ENCODE peak calls at places on chromosomes 16 and 17, in five cellular contexts. One of them, this sample, is unnamed.

GRCh38 chr16:24045641-24046040 is 209.9 kb downstream of the PRKCB start:
- DNase-seq in upper lobe of right lung: no peak
- DNase-seq in cardiac fibroblast: no peak
- DNase-seq in H9: peak
- DNase-seq in GM12865: no peak
- DNase-seq in this sample: peak

GRCh38 chr17:77392376-77393273 is 251.9 kb downstream of the SEC14L1 start:
- DNase-seq in upper lobe of right lung: no peak
- DNase-seq in cardiac fibroblast: no peak
- DNase-seq in H9: peak
- DNase-seq in GM12865: no peak
- DNase-seq in this sample: no peak

GRCh38 chr17:12613566-12613965 is 52.1 kb upstream of the MYOCD start:
- DNase-seq in upper lobe of right lung: no peak
- DNase-seq in cardiac fibroblast: peak
- DNase-seq in H9: no peak
- DNase-seq in GM12865: no peak
- DNase-seq in this sample: no peak

GRCh38 chr17:81804559-81805399 is 829 bp downstream of the GCGR start:
- DNase-seq in upper lobe of right lung: no peak
- DNase-seq in cardiac fibroblast: no peak
- DNase-seq in H9: no peak
- DNase-seq in GM12865: no peak
- DNase-seq in this sample: no peak

GRCh38 chr17:5683241-5683640 is 98.9 kb upstream of the NLRP1 start:
- DNase-seq in upper lobe of right lung: peak
- DNase-seq in cardiac fibroblast: no peak
- DNase-seq in H9: no peak
- DNase-seq in GM12865: no peak
- DNase-seq in this sample: no peak

GRCh38 chr17:19716108-19717030 is at the start of gene SLC47A2:
- DNase-seq in upper lobe of right lung: peak
- DNase-seq in cardiac fibroblast: no peak
- DNase-seq in H9: no peak
- DNase-seq in GM12865: no peak
- DNase-seq in this sample: peak

GRCh38 chr16:89022051-89022836 is 45.2 kb upstream of the CBFA2T3 start:
- DNase-seq in upper lobe of right lung: peak
- DNase-seq in cardiac fibroblast: no peak
- DNase-seq in H9: no peak
- DNase-seq in GM12865: no peak
- DNase-seq in this sample: no peak

GRCh38 chr16:66207864-66208226 is 158.6 kb upstream of the CDH5 start:
- DNase-seq in upper lobe of right lung: no peak
- DNase-seq in cardiac fibroblast: peak
- DNase-seq in H9: no peak
- DNase-seq in GM12865: no peak
- DNase-seq in this sample: no peak

GRCh38 chr17:78764871-78765270 is 17.2 kb downstream of the CYTH1 start:
- DNase-seq in upper lobe of right lung: no peak
- DNase-seq in cardiac fibroblast: no peak
- DNase-seq in H9: no peak
- DNase-seq in GM12865: no peak
- DNase-seq in this sample: no peak

GRCh38 chr17:82933911-82934310 is 94.1 kb upstream of the ZNF750 start:
- DNase-seq in upper lobe of right lung: peak
- DNase-seq in cardiac fibroblast: no peak
- DNase-seq in H9: no peak
- DNase-seq in GM12865: no peak
- DNase-seq in this sample: no peak

GRCh38 chr17:347309-347708 is 5.3 kb downstream of the RPH3AL start:
- DNase-seq in upper lobe of right lung: peak
- DNase-seq in cardiac fibroblast: no peak
- DNase-seq in H9: no peak
- DNase-seq in GM12865: no peak
- DNase-seq in this sample: no peak

GRCh38 chr17:66564992-66565465 is 262.6 kb downstream of the PRKCA start:
- DNase-seq in upper lobe of right lung: no peak
- DNase-seq in cardiac fibroblast: peak
- DNase-seq in H9: peak
- DNase-seq in GM12865: no peak
- DNase-seq in this sample: no peak

GRCh38 chr17:28133562-28133970 is 91.1 kb downstream of the NLK start:
- DNase-seq in upper lobe of right lung: no peak
- DNase-seq in cardiac fibroblast: peak
- DNase-seq in H9: no peak
- DNase-seq in GM12865: no peak
- DNase-seq in this sample: no peak

GRCh38 chr17:42679001-42679491 is 2.3 kb upstream of the PLEKHH3 start:
- DNase-seq in upper lobe of right lung: peak
- DNase-seq in cardiac fibroblast: peak
- DNase-seq in H9: peak
- DNase-seq in GM12865: peak
- DNase-seq in this sample: no peak

GRCh38 chr17:59167571-59168001 is 12.0 kb downstream of the PRR11 start:
- DNase-seq in upper lobe of right lung: no peak
- DNase-seq in cardiac fibroblast: peak
- DNase-seq in H9: no peak
- DNase-seq in GM12865: no peak
- DNase-seq in this sample: no peak

GRCh38 chr17:78343099-78343432 is 16.8 kb downstream of the SOCS3 start:
- DNase-seq in upper lobe of right lung: peak
- DNase-seq in cardiac fibroblast: peak
- DNase-seq in H9: peak
- DNase-seq in GM12865: no peak
- DNase-seq in this sample: no peak

GRCh38 chr16:25034916-25035315 is 19.7 kb upstream of the ARHGAP17 start:
- DNase-seq in upper lobe of right lung: no peak
- DNase-seq in cardiac fibroblast: no peak
- DNase-seq in H9: no peak
- DNase-seq in GM12865: no peak
- DNase-seq in this sample: no peak

GRCh38 chr17:40063034-40063765 is 435 bp downstream of the THRA start:
- DNase-seq in upper lobe of right lung: peak
- DNase-seq in cardiac fibroblast: peak
- DNase-seq in H9: peak
- DNase-seq in GM12865: peak
- DNase-seq in this sample: no peak

GRCh38 chr17:72771734-72772133 is 320.8 kb downstream of the SLC39A11 start:
- DNase-seq in upper lobe of right lung: no peak
- DNase-seq in cardiac fibroblast: no peak
- DNase-seq in H9: no peak
- DNase-seq in GM12865: no peak
- DNase-seq in this sample: no peak
- TF ChIP-seq CTCF in upper lobe of right lung: no peak
- TF ChIP-seq CTCF in cardiac fibroblast: no peak
- TF ChIP-seq CTCF in H9: peak
- TF ChIP-seq CTCF in GM12865: no peak
- TF ChIP-seq CTCF in this sample: no peak

DNA sequence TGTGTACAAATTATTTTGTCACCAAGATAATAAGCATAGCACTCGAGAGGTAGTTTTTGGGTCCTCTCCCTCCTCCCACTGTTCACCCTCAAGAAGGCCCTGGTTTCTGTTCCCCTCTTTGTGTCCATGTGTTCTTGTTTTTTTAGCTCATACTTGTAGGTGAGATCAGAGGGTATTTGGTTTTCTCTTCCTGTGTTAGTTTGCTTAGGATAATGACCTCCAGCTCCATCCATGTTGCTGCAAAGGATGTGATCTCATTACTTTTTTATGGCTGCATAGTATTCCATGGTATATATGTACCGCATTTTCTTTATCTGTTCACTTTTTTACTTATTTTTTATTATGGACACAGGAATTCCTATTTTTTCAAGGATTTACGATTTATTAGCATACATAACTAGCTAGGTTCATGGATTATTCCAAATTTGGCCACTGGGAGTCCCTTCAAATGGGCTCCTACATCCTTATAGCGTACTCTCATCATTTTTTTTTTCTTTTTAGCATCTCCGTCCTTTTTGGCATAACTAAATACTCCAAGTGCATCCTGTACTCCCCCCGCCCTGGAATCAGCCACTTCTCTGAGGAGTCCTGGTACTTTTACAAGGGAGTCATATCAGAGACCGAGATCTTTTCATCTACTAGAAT is 7.3 kb downstream of the TADA2A start:
- DNase-seq in upper lobe of right lung: no peak
- DNase-seq in cardiac fibroblast: peak
- DNase-seq in H9: no peak
- DNase-seq in GM12865: no peak
- DNase-seq in this sample: no peak
- TF ChIP-seq CTCF in upper lobe of right lung: peak
- TF ChIP-seq CTCF in cardiac fibroblast: peak
- TF ChIP-seq CTCF in H9: peak
- TF ChIP-seq CTCF in GM12865: no peak
- TF ChIP-seq CTCF in this sample: peak

DNA sequence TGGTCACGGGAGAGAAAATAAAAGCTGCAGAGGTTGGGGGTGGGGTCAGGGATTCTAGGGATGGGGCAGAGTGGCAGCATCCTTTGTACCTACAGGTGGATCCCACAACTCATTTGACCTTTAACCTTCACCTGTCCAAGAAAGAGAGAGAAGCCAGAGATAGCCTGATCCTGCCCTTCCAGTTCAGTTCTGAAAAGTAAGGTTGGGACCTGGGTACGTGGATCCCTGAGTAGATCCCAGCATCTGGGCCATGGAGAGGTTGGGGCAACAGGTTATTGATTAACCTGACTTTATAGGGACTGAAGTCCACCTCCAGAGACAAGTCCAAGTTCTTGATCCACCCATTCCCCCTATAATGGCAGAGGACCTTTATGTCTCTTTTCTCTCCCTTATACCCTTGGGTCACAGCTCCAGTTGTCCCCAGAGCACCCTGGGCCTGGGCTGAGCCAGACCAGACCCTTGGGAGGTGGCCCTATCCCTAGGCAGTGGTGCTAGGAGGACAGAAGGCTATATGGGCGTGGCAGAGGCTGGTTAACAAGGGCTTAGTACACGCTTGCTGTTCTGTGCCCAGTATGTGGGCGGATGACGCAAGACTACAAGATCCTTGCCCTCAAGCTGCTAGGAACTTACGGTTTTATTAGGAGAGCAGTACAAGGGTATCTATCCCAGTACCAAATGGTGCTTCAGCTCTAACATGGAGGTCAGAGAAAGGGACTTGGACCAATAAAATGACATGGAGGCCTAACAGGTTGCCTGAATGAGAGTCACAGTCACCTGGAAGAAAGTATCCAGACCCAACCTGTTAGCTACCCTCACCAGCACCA is 3.3 kb downstream of the CLDN7 start:
- DNase-seq in upper lobe of right lung: peak
- DNase-seq in cardiac fibroblast: peak
- DNase-seq in H9: no peak
- DNase-seq in GM12865: no peak
- DNase-seq in this sample: no peak
- TF ChIP-seq CTCF in upper lobe of right lung: no peak
- TF ChIP-seq CTCF in cardiac fibroblast: no peak
- TF ChIP-seq CTCF in H9: no peak
- TF ChIP-seq CTCF in GM12865: no peak
- TF ChIP-seq CTCF in this sample: no peak

GRCh38 chr17:33949100-33949499 is 306.0 kb upstream of the CCL2 start:
- DNase-seq in upper lobe of right lung: no peak
- DNase-seq in cardiac fibroblast: no peak
- DNase-seq in H9: peak
- DNase-seq in GM12865: no peak
- DNase-seq in this sample: no peak
- TF ChIP-seq CTCF in upper lobe of right lung: peak
- TF ChIP-seq CTCF in cardiac fibroblast: no peak
- TF ChIP-seq CTCF in H9: peak
- TF ChIP-seq CTCF in GM12865: peak
- TF ChIP-seq CTCF in this sample: peak

DNA sequence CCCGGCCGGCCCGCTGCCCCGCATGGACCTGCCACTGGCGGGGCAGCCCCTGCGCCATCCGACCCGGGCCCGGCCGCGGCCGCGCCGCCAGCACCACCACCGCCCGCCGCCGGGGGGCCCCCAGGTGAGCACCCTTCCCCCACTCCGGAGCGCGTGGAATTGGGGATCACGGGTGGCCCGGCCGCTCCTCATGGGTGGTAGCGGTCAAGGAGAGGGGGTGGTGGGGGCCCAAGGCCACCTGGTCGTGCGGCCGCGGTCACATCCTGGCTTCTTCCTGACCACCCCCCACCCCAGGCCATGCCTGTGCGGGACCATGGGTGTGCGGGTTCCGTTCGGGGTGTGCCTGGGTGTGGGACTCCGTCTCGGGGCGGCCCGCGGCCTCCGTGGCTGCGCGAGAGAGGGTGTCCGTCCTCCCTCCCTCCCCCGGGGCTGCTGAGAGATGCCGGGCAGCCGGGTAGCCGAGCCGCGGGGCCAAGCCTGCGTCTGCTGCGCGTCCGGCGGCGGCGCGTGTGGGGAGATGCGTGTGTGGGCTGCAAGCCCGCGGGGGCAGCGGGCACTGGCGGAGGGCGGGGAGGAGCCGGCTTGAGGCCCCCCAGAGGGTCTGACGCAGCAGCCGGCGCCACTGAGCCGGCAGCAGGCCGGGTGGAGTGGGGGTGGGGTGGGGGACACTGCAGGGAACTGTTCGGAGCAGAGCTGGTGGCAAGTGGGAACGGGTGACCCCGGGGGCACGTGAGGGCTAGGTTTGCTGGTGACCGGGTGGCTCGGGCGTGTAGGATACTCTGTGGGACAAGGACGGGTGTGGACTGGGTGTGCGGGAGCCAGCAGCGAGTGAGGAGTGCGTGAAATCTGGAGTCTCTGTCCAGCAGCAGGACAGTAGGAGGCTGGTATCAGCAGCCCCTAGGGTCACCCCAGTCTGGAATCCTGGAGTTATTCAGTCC is 6.7 kb downstream of the ACD start:
- DNase-seq in upper lobe of right lung: no peak
- DNase-seq in cardiac fibroblast: no peak
- DNase-seq in H9: no peak
- DNase-seq in GM12865: no peak
- DNase-seq in this sample: no peak
- TF ChIP-seq CTCF in upper lobe of right lung: no peak
- TF ChIP-seq CTCF in cardiac fibroblast: no peak
- TF ChIP-seq CTCF in H9: peak
- TF ChIP-seq CTCF in GM12865: no peak
- TF ChIP-seq CTCF in this sample: no peak

GRCh38 chr16:77043076-77043475 is 147.9 kb upstream of the MON1B start:
- DNase-seq in upper lobe of right lung: no peak
- DNase-seq in cardiac fibroblast: peak
- DNase-seq in H9: no peak
- DNase-seq in GM12865: peak
- DNase-seq in this sample: no peak
- TF ChIP-seq CTCF in upper lobe of right lung: no peak
- TF ChIP-seq CTCF in cardiac fibroblast: peak
- TF ChIP-seq CTCF in H9: peak
- TF ChIP-seq CTCF in GM12865: peak
- TF ChIP-seq CTCF in this sample: peak

GRCh38 chr17:45722161-45722560 is 62.0 kb upstream of the CRHR1 start:
- DNase-seq in upper lobe of right lung: no peak
- DNase-seq in cardiac fibroblast: peak
- DNase-seq in H9: peak
- DNase-seq in GM12865: no peak
- DNase-seq in this sample: no peak
- TF ChIP-seq CTCF in upper lobe of right lung: no peak
- TF ChIP-seq CTCF in cardiac fibroblast: no peak
- TF ChIP-seq CTCF in H9: peak
- TF ChIP-seq CTCF in GM12865: no peak
- TF ChIP-seq CTCF in this sample: peak

This sample was measured in D721Med.